ENCODE peak calls at places on chromosomes 16 and 17, in eight cellular contexts. L, B, Y, U, N, H, F and T are unnamed samples.

GRCh38 chr17:57622886-57623433 is 122.1 kb downstream of the CCDC182 start:
- DNase-seq in B (no peak), Y (peak; percentile 88), L (peak; percentile 29), N (no peak), H (no peak), U (peak; percentile 71), F (no peak), T (no peak)

GRCh38 chr17:72219136-72219823 is 98.5 kb downstream of the SOX9 start:
- DNase-seq in N (no peak), U (no peak), L (no peak), B (no peak), Y (no peak), F (no peak), H (no peak), T (no peak)

GRCh38 chr17:74241847-74242246 is 28.5 kb downstream of the TTYH2 start:
- DNase-seq in L (no peak), U (no peak), Y (no peak), F (no peak), H (no peak), B (no peak), N (no peak), T (no peak)

GRCh38 chr16:46822270-46822669 is 8.7 kb downstream of the C16orf87 start:
- DNase-seq in B (no peak), Y (no peak), H (no peak), N (no peak), U (no peak), L (no peak), F (no peak), T (no peak)

GRCh38 chr16:17101646-17102045 is 369.1 kb downstream of the XYLT1 start:
- DNase-seq in N (no peak), B (no peak), L (no peak), Y (peak; percentile 40), U (no peak), F (no peak), H (no peak), T (no peak)

GRCh38 chr16:68784226-68784625 is 47.1 kb downstream of the CDH1 start:
- DNase-seq in N (no peak), L (no peak), Y (no peak), F (no peak), B (no peak), U (no peak), H (no peak), T (no peak)

GRCh38 chr17:74484066-74484465 is 17.6 kb downstream of the CD300A start:
- DNase-seq in N (no peak), H (no peak), U (no peak), L (peak; percentile 37), B (no peak), F (no peak), Y (no peak), T (no peak)

GRCh38 chr17:27613425-27613824 is 17.6 kb upstream of the LGALS9 start:
- DNase-seq in Y (no peak), F (no peak), N (no peak), H (no peak), L (no peak), U (no peak), B (no peak), T (peak; percentile 4)

GRCh38 chr16:11407047-11407982 is 62.1 kb downstream of the RMI2 start:
- DNase-seq in L (no peak), H (peak; percentile 82), Y (peak; percentile 79), N (peak; percentile 48), U (peak; percentile 80), F (peak; percentile 60), B (peak; percentile 83), T (no peak)

GRCh38 chr17:57620576-57620975 is 124.5 kb downstream of the CCDC182 start:
- DNase-seq in Y (no peak), U (no peak), H (no peak), N (no peak), B (no peak), L (peak; percentile 23), F (no peak), T (no peak)

GRCh38 chr16:48252013-48252412 is 4.7 kb upstream of the ABCC11 start:
- DNase-seq in F (no peak), B (no peak), H (no peak), L (no peak), U (no peak), Y (no peak), N (no peak), T (no peak)
- TF ChIP-seq CTCF in F (no peak), B (no peak), H (no peak), L (no peak), U (no peak), Y (no peak), N (no peak), T (no peak)

GRCh38 chr16:73289232-73289631 is 241.3 kb upstream of the ZFHX3 start:
- DNase-seq in B (no peak), N (no peak), H (no peak), Y (no peak), F (no peak), L (no peak), U (no peak), T (no peak)

GRCh38 chr16:73290258-73290657 is 242.3 kb upstream of the ZFHX3 start:
- DNase-seq in L (no peak), B (no peak), H (no peak), F (no peak), N (no peak), Y (no peak), U (no peak), T (no peak)

GRCh38 chr16:73285336-73285735 is 237.4 kb upstream of the ZFHX3 start:
- DNase-seq in U (no peak), F (no peak), Y (no peak), N (no peak), L (no peak), H (no peak), B (no peak), T (no peak)

GRCh38 chr16:73286643-73287267 is 238.8 kb upstream of the ZFHX3 start:
- DNase-seq in L (no peak), B (no peak), H (no peak), F (no peak), U (no peak), Y (no peak), N (no peak), T (no peak)

DNA sequence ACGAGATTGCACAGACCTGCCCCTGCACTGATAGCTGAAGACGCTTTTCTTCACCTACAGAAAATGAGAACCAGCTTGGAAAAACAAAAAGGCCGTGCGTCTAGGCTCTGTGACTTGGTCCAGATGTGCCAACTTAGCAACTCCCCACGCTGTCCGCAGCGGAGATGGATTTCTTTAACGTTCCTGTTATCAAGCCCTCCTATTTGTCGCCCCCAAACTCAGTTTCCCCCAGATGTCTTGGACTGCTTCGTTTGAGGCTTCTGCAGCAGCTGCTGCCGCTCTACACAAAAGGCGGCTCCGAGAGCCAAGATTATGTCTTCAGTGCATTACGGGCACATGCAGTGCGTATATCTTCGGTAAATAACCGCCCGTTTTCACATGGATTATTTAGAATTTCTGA is 240.5 kb upstream of the ZFHX3 start:
- DNase-seq in L (no peak), U (no peak), Y (no peak), N (no peak), H (no peak), F (no peak), B (no peak), T (no peak)
- H3K27ac ChIP-seq in L (no peak overlapping the region), U (no peak overlapping the region), Y (no peak overlapping the region), N (no peak overlapping the region), H (no peak overlapping the region), F (no peak overlapping the region), B (no peak overlapping the region), T (no peak overlapping the region)

DNA sequence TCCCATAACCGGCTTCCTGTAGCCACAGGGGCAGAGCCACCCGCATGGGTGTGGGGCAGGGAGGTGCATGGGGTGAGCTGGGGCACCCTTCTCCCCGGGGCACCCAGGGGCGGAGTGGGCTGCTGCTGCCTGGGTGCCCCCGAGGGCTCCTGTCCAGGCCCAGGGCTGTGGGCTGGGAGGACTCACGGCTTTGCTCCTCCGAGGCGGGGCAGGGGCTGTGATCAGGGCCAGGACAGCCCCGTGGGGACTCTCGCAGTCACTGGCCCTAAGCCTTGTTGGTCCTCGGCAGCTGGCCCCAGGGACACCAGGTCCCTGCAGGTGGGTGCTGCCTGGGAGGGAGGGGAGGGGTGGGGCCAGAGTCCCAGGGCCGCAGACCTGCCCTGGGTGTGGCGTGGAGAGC is 19.7 kb downstream of the CACNA1H start:
- DNase-seq in N (no peak), H (no peak), B (no peak), Y (no peak), L (no peak), F (no peak), U (no peak), T (no peak)
- H3K4me3 ChIP-seq in N (no peak overlapping the region), H (peak overlapping the region; percentile 44), B (no peak overlapping the region), Y (no peak overlapping the region), L (no peak overlapping the region), F (no peak overlapping the region), U (no peak overlapping the region), T (no peak overlapping the region)

GRCh38 chr16:65689726-65690125 is 567.9 kb upstream of the CDH11 start:
- DNase-seq in F (no peak), H (no peak), U (no peak), Y (no peak), N (no peak), L (no peak), B (no peak), T (no peak)

GRCh38 chr16:65681406-65681805 is 559.5 kb upstream of the CDH11 start:
- DNase-seq in U (no peak), L (no peak), B (no peak), H (no peak), N (no peak), Y (no peak), F (no peak), T (no peak)

GRCh38 chr16:65679785-65680184 is 557.9 kb upstream of the CDH11 start:
- DNase-seq in Y (peak; percentile 11), L (no peak), N (no peak), B (no peak), U (no peak), H (no peak), F (no peak), T (no peak)

GRCh38 chr16:65684230-65684629 is 562.4 kb upstream of the CDH11 start:
- DNase-seq in N (no peak), U (no peak), Y (no peak), B (no peak), H (no peak), L (no peak), F (no peak), T (no peak)
- TF ChIP-seq CTCF in N (peak; percentile 32), U (no peak), Y (peak; percentile 69), B (no peak), H (no peak), L (no peak), F (peak; percentile 17), T (no peak)

DNA sequence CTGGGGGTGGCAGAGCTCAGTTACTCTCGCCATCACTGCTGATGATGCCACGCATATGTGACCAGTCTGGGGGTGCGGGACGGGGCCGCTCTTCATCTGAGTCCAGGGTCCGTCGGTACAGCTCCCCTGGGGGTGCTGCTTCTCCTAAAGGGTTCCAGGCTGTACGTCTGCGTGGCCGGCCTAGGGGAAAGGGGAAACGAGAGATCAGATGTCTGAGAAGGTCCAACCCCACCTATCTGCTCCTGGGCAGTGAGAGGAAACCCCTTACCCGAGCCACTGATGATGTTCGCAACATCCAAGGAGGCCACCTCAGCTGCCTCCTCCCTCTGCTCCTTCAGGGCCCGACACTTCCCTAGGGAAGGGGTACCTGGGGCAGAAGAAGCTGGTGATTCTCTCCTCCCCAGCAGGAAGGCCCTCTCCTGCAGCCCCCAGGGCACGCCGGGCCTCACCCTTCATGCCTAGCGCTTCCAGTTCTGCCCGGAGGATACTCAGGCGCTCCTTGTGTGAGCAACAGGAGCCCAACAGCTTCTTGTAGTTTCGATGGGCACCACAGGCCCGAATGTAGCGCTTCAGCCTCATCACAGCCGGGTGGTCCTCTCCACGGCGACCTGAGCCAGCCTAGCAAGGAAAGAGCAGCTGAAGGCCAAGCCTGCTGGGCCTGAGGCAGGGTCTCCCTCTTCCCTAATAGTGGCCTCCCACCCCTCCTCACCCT is 2.1 kb downstream of the HIRIP3 start:
- DNase-seq in B (no peak), U (no peak), N (peak; percentile 21), Y (no peak), F (no peak), L (no peak), H (no peak), T (peak; percentile 46)
- H3K27ac ChIP-seq in B (no peak overlapping the region), U (no peak overlapping the region), N (no peak overlapping the region), Y (no peak overlapping the region), F (no peak overlapping the region), L (no peak overlapping the region), H (no peak overlapping the region), T (no peak overlapping the region)